ENCODE peak calls at places on chromosomes 2 and 18, in nine cellular contexts. S is WERI-Rb-1; A is IMR-90; I is mesendoderm; R is GM23248; P is psoas muscle; K is breast epithelium; B is CD4-positive, alpha-beta T cell; C is CD8-positive, alpha-beta T cell. G is an unnamed sample.

GRCh38 chr2:104755026-104755856 is 98.7 kb upstream of the POU3F3 start:
- DNase-seq in P (no peak), R (peak), A (no peak), B (no peak), S (no peak), C (no peak), K (no peak), I (peak), G (no peak)

GRCh38 chr2:96927420-96928171 is 57.7 kb upstream of the SEMA4C start:
- DNase-seq in I (no peak), S (peak), R (peak), C (no peak), P (peak), K (peak), A (no peak), B (no peak), G (no peak)

GRCh38 chr2:12176621-12177020 is 430.2 kb downstream of the LPIN1 start:
- DNase-seq in B (no peak), K (no peak), S (no peak), I (no peak), R (no peak), P (no peak), C (no peak), A (no peak), G (no peak)

GRCh38 chr2:149595069-149595963 is 7.7 kb upstream of the MMADHC start:
- DNase-seq in B (no peak), S (no peak), A (peak), R (peak), K (no peak), P (no peak), I (peak), C (no peak), G (no peak)

GRCh38 chr2:174198846-174199564 is 49.3 kb downstream of the OLA1 start:
- DNase-seq in I (peak), C (no peak), S (no peak), K (no peak), A (peak), R (no peak), B (no peak), P (no peak), G (no peak)

GRCh38 chr18:53745228-53745967 is 479.1 kb downstream of the MBD2 start:
- DNase-seq in B (no peak), R (peak), S (no peak), K (no peak), C (no peak), P (no peak), A (no peak), I (no peak), G (no peak)

GRCh38 chr18:13809025-13809384 is 14.9 kb upstream of the MC5R start:
- DNase-seq in C (no peak), S (no peak), R (no peak), B (no peak), I (peak), K (no peak), P (no peak), A (no peak), G (no peak)

GRCh38 chr2:134120718-134121630 is 132.9 kb upstream of the MGAT5 start:
- DNase-seq in I (peak), B (peak), K (no peak), S (peak), P (peak), C (peak), A (peak), R (peak), G (peak)

GRCh38 chr2:240877460-240878340 is 9.1 kb downstream of the AGXT start:
- DNase-seq in S (no peak), R (no peak), P (no peak), B (no peak), I (no peak), K (no peak), C (no peak), A (no peak), G (no peak)

GRCh38 chr2:33020883-33021282 is 74.1 kb downstream of the LTBP1 start:
- DNase-seq in K (no peak), I (no peak), R (no peak), B (no peak), A (no peak), P (no peak), S (no peak), C (no peak), G (no peak)
- H3K27ac ChIP-seq in K (no peak), I (no peak), R (no peak), B (no peak), A (peak), P (peak), S (no peak), C (no peak), G (no peak)

DNA sequence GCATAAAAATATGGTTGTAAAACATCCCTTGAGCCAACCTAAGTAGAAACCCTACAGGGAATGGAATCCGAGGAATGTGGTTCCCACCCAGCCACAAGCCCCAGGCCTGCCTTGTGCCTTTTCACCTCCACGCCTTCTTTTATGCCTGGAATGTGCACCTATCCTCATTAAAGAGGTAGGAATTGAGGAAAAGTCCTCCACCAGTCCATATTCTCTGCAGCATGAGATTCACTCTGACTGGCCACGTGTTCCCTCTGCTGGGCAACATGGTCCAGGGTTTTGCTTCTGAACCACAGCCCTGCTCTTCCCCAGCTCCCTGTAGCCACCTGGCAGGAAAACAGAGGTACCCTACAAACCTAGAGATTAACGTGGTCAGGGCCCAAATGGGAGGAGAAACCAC is 787.9 kb upstream of the RAB6C start:
- DNase-seq in P (no peak), R (no peak), I (peak), B (no peak), A (no peak), C (no peak), K (no peak), S (no peak), G (peak)
- H3K27ac ChIP-seq in P (no peak), R (no peak), I (no peak), B (no peak), A (no peak), C (no peak), K (no peak), S (no peak), G (no peak)

DNA sequence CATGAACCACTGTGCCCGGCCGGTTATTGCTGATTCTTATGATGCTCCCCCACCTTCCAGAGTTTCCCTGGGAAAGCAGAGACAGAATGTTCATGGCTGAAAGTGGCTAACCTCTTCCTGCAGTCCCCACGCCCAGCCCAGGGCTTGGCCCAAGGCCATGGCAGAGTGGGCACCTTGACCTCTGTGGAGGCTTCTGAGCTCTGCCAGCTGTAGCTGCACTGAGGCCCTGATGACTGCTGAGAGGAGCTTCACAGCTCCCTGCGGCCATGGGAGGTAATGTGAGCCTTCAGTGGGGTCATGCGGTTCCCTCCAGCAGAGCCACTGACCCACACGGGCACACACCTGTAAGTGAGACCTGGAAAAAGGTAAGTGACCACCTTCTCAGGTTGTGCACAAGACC is 13.3 kb downstream of the EFHD1 start:
- DNase-seq in B (no peak), P (no peak), A (no peak), S (no peak), C (no peak), K (no peak), R (no peak), I (no peak), G (no peak)
- H3K27ac ChIP-seq in B (no peak), P (no peak), A (no peak), S (no peak), C (no peak), K (peak), R (no peak), I (no peak), G (no peak)

GRCh38 chr2:233081731-233082221 is 21.6 kb downstream of the INPP5D start:
- DNase-seq in R (no peak), S (no peak), A (no peak), K (peak), C (no peak), B (no peak), P (no peak), I (no peak), G (no peak)
- H3K27ac ChIP-seq in R (no peak), S (no peak), A (no peak), K (peak), C (peak), B (peak), P (no peak), I (no peak), G (no peak)

GRCh38 chr2:216118474-216118873 is 9.3 kb downstream of the XRCC5 start:
- DNase-seq in K (no peak), S (no peak), I (no peak), A (peak), R (peak), C (no peak), P (no peak), B (no peak), G (no peak)

GRCh38 chr2:216115224-216115582 is 6.1 kb downstream of the XRCC5 start:
- DNase-seq in B (no peak), R (no peak), S (peak), C (no peak), K (no peak), P (no peak), A (no peak), I (no peak), G (no peak)

GRCh38 chr2:216117566-216117965 is 8.4 kb downstream of the XRCC5 start:
- DNase-seq in R (peak), S (no peak), I (no peak), K (no peak), B (no peak), C (no peak), A (peak), P (no peak), G (no peak)

GRCh38 chr2:216114476-216115223 is 5.5 kb downstream of the XRCC5 start:
- DNase-seq in P (peak), A (peak), B (peak), I (peak), C (peak), K (peak), S (peak), R (peak), G (peak)

GRCh38 chr2:216116418-216116817 is 7.3 kb downstream of the XRCC5 start:
- DNase-seq in K (no peak), B (no peak), A (no peak), I (no peak), P (no peak), C (no peak), R (no peak), S (no peak), G (no peak)
- H3K27ac ChIP-seq in K (no peak), B (no peak), A (peak), I (no peak), P (no peak), C (no peak), R (no peak), S (peak), G (peak)